ENCODE peak calls at places on chromosomes 2 and 18, in five cellular contexts. U is midbrain, B is foreskin fibroblast, T is HEK293T, R is AG04450. E is an unnamed sample.

GRCh38 chr18:395481-396250 is 104.8 kb downstream of the COLEC12 start:
- DNase-seq in B (peak; percentile 89), U (no peak), T (peak; percentile 26), R (peak; percentile 53), E (peak; percentile 96)

GRCh38 chr18:76978616-76979015 is 154.0 kb downstream of the MBP start:
- DNase-seq in R (no peak), U (no peak), T (no peak), B (no peak), E (no peak)

GRCh38 chr2:240759454-240759853 is 60.6 kb downstream of the KIF1A start:
- DNase-seq in R (no peak), B (no peak), U (no peak), T (no peak), E (peak; percentile 21)

GRCh38 chr2:226440119-226440917 is 359.3 kb downstream of the IRS1 start:
- DNase-seq in R (no peak), T (no peak), B (peak; percentile 70), U (no peak), E (no peak)

GRCh38 chr2:216987176-216987809 is 127.4 kb upstream of the TNP1 start:
- DNase-seq in R (no peak), B (no peak), T (no peak), U (no peak), E (no peak)

GRCh38 chr2:199329024-199329423 is 128.7 kb downstream of the SATB2 start:
- DNase-seq in R (no peak), T (no peak), B (no peak), U (no peak), E (no peak)

GRCh38 chr2:234865586-234865985 is 86.2 kb upstream of the SH3BP4 start:
- DNase-seq in B (no peak), U (no peak), T (no peak), R (no peak), E (no peak)

GRCh38 chr2:236507393-236508085 is 62.1 kb upstream of the ACKR3 start:
- DNase-seq in B (no peak), R (no peak), U (peak; percentile 52), T (no peak), E (no peak)

GRCh38 chr2:217402622-217403383 is 542.9 kb upstream of the TNP1 start:
- DNase-seq in U (no peak), R (no peak), B (no peak), T (peak; percentile 15), E (peak; percentile 59)

GRCh38 chr2:196293751-196294486 is 122.5 kb upstream of the STK17B start:
- DNase-seq in T (no peak), U (no peak), R (peak; percentile 75), B (peak; percentile 84), E (peak; percentile 14)

GRCh38 chr2:68463287-68463877 is 3.7 kb downstream of the FBXO48 start:
- DNase-seq in T (peak; percentile 26), R (peak; percentile 21), B (no peak), U (peak; percentile 76), E (peak; percentile 47)

GRCh38 chr2:236843604-236844003 is 242.1 kb upstream of the COPS8 start:
- DNase-seq in T (no peak), U (no peak), B (no peak), R (no peak), E (no peak)

GRCh38 chr2:220227272-220227920 is 600.0 kb downstream of the SLC4A3 start:
- DNase-seq in B (peak; percentile 62), U (no peak), T (no peak), R (peak; percentile 6), E (peak; percentile 77)

GRCh38 chr18:24078391-24078790 is 60.5 kb upstream of the CABYR start:
- DNase-seq in T (no peak), R (no peak), U (no peak), B (no peak), E (no peak)

GRCh38 chr2:11715987-11716652 is 30.3 kb upstream of the LPIN1 start:
- DNase-seq in B (no peak), T (no peak), U (no peak), R (no peak), E (no peak)

GRCh38 chr2:199988176-199988575 is 32.8 kb downstream of the MAIP1 start:
- DNase-seq in T (no peak), U (no peak), B (no peak), R (peak; percentile 16), E (no peak)

GRCh38 chr2:48448274-48449061 is 81.5 kb upstream of the STON1 start:
- DNase-seq in B (peak; percentile 69), T (no peak), U (no peak), R (peak; percentile 23), E (peak; percentile 77)

GRCh38 chr18:59837586-59837985 is 62.2 kb upstream of the PMAIP1 start:
- DNase-seq in U (peak; percentile 37), T (peak; percentile 50), B (no peak), R (no peak), E (peak; percentile 64)

GRCh38 chr2:147679664-147680502 is 164.9 kb upstream of the ACVR2A start:
- DNase-seq in T (no peak), U (no peak), R (no peak), B (no peak), E (peak; percentile 44)

GRCh38 chr2:7523557-7524210 is 606.5 kb downstream of the RNF144A start:
- DNase-seq in B (peak; percentile 56), R (no peak), T (no peak), U (no peak), E (no peak)

GRCh38 chr18:22848618-22849017 is 84.5 kb upstream of the RBBP8 start:
- DNase-seq in T (no peak), B (peak; percentile 42), U (no peak), R (no peak), E (no peak)

GRCh38 chr2:8567469-8568108 is 114.3 kb upstream of the ID2 start:
- DNase-seq in B (no peak), R (no peak), U (no peak), T (no peak), E (no peak)

GRCh38 chr18:79749251-79750191 is 48.2 kb upstream of the KCNG2 start:
- DNase-seq in U (no peak), R (no peak), T (no peak), B (no peak), E (no peak)

GRCh38 chr2:70965506-70965905 is 12.9 kb upstream of the ANKRD53 start:
- DNase-seq in U (no peak), T (no peak), R (no peak), B (no peak), E (no peak)

GRCh38 chr18:45627204-45627526 is 11.9 kb downstream of the SLC14A2 start:
- DNase-seq in B (no peak), U (no peak), R (no peak), T (no peak), E (no peak)

GRCh38 chr2:240235811-240236210 is 95.4 kb upstream of the OTOS start:
- DNase-seq in B (no peak), T (no peak), U (no peak), R (no peak), E (no peak)

GRCh38 chr2:105842555-105842954 is 97.8 kb downstream of the NCK2 start:
- DNase-seq in R (no peak), U (no peak), B (no peak), T (peak; percentile 33), E (no peak)

E was measured in H4.